ENCODE peak calls at places on chromosomes 11 and 22, in six cellular contexts. F, Q, N, Z, X and A are unnamed samples.

GRCh38 chr22:50326225-50326958 is 420 bp downstream of the DENND6B start:
- DNase-seq in Z (no peak), F (no peak), N (no peak), Q (no peak), X (no peak), A (no peak)

GRCh38 chr11:105960252-105961245 is 61.5 kb downstream of the MSANTD4 start:
- DNase-seq in Q (no peak), X (peak), Z (peak), F (peak), N (no peak), A (no peak)

GRCh38 chr11:45062974-45063635 is 83.3 kb upstream of the PRDM11 start:
- DNase-seq in Z (peak), F (no peak), Q (no peak), N (no peak), X (no peak), A (no peak)

GRCh38 chr22:45978275-45978713 is 1.3 kb upstream of the WNT7B start:
- DNase-seq in F (no peak), Z (no peak), Q (no peak), X (no peak), N (peak), A (no peak)

GRCh38 chr11:116958246-116958645 is 120.8 kb upstream of the APOA1 start:
- DNase-seq in F (no peak), X (no peak), N (no peak), Z (no peak), Q (no peak), A (no peak)

GRCh38 chr11:15878756-15879155 is 477.6 kb downstream of the SOX6 start:
- DNase-seq in X (no peak), N (no peak), F (no peak), Q (no peak), Z (no peak), A (no peak)

GRCh38 chr11:44766112-44766971 is 39.6 kb downstream of the TSPAN18 start:
- DNase-seq in Q (peak), N (no peak), X (peak), F (peak), Z (no peak), A (peak)

GRCh38 chr11:10413268-10413667 is 41.8 kb upstream of the AMPD3 start:
- DNase-seq in Q (peak), F (no peak), N (no peak), Z (no peak), X (no peak), A (peak)

GRCh38 chr22:21069375-21069774 is 23.6 kb downstream of the LRRC74B start:
- DNase-seq in N (no peak), Z (no peak), Q (no peak), F (no peak), X (no peak), A (no peak)

GRCh38 chr11:64794526-64794925 is 8.5 kb downstream of the MAP4K2 start:
- DNase-seq in Q (no peak), Z (no peak), F (no peak), X (no peak), N (no peak), A (no peak)

GRCh38 chr11:70220920-70221319 is 17.8 kb downstream of the FADD start:
- DNase-seq in Z (no peak), X (no peak), F (no peak), N (no peak), Q (peak), A (no peak)

GRCh38 chr22:23531283-23531921 is 48.7 kb downstream of the IGLL1 start:
- DNase-seq in N (no peak), X (no peak), Q (no peak), Z (no peak), F (peak), A (no peak)

GRCh38 chr11:75815345-75815983 is 454 bp downstream of the UVRAG start:
- DNase-seq in N (no peak), F (peak), X (peak), Q (peak), Z (peak), A (peak)

GRCh38 chr22:48371391-48371790 is 1456.3 kb downstream of the BRD1 start:
- DNase-seq in F (no peak), N (no peak), X (peak), Q (no peak), Z (no peak), A (no peak)

GRCh38 chr11:13384837-13385417 is 78.1 kb downstream of the BTBD10 start:
- DNase-seq in F (peak), N (peak), X (peak), Z (peak), Q (peak), A (peak)

GRCh38 chr22:21712751-21713427 is 22.7 kb downstream of the YPEL1 start:
- DNase-seq in Q (peak), Z (peak), F (peak), X (peak), N (no peak), A (peak)

GRCh38 chr11:82523141-82523540 is 210.5 kb downstream of the FAM181B start:
- DNase-seq in X (no peak), Z (no peak), Q (no peak), F (peak), N (peak), A (no peak)

GRCh38 chr22:19292262-19293230 is 1.0 kb upstream of the CLTCL1 start:
- DNase-seq in X (no peak), N (no peak), Q (no peak), F (peak), Z (peak), A (no peak)
- H2AFZ ChIP-seq in X (peak), N (peak), Q (peak), F (peak), Z (peak), A (peak)

GRCh38 chr22:33860386-33860785 is 59.9 kb downstream of the LARGE1 start:
- DNase-seq in F (no peak), X (no peak), N (no peak), Z (no peak), Q (no peak), A (no peak)

GRCh38 chr22:33859311-33859710 is 61.0 kb downstream of the LARGE1 start:
- DNase-seq in Z (no peak), N (no peak), X (no peak), Q (no peak), F (no peak), A (no peak)

GRCh38 chr22:33865248-33865647 is 55.0 kb downstream of the LARGE1 start:
- DNase-seq in F (no peak), X (no peak), N (no peak), Q (no peak), Z (no peak), A (peak)

GRCh38 chr22:33864723-33865130 is 55.5 kb downstream of the LARGE1 start:
- DNase-seq in N (no peak), F (no peak), X (no peak), Z (no peak), Q (peak), A (peak)

DNA sequence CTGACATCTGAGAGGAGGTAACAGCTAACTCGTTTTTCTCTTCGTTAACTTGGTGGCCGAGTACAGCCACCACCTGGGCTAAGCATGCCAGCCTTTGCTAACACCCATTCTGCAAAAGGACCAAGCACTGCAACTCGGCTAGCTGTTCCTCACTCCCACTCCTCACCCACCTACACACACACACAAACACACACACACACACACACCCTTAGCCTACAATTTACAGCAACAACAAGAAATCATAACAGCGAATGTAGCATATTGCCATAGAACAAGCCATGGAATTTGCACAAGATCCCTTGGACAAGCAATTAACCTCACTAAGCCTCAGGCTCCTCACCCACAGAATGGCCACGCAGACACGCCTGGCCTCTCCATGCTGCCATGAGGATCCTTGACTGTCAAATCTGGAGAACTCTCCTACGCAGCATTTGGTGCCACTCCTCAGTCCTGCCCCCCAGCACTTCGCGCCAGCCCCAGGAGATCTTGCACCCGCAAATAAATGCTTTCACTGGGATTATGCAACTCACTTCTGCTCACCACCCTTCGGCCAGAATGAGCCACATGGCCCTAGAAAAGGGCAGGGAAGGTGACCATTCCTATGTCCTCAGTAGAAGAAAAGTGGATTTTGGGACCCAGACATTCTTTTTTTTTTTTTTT is 58.9 kb downstream of the LARGE1 start:
- DNase-seq in Z (no peak), N (no peak), X (no peak), Q (no peak), F (no peak), A (no peak)
- H4K91ac ChIP-seq in Z (no peak), N (peak), X (no peak), Q (no peak), F (no peak), A (no peak)

DNA sequence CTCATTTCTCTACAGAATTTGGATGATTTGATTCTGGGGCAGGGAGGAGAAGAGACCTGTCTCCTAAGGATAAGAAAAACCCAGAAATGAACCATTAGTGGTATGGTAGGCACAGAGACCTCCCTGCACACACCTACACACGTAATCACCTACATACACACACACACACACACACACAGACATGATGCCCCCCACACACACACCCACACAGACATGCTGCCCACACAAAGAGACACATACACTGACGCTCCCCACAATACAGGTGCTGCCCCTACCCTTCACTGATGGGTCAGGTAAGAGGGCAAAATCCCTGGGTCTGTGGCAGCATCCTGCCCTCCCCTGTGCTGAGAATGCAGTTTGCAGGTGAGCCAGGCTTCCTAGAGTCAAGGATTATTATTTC is 1.1 kb upstream of the SYT7 start:
- DNase-seq in Q (no peak), N (no peak), X (no peak), Z (no peak), F (no peak), A (no peak)
- H2AFZ ChIP-seq in Q (no peak), N (no peak), X (no peak), Z (no peak), F (no peak), A (no peak)

GRCh38 chr11:79794057-79794456 is 353.2 kb upstream of the TENM4 start:
- DNase-seq in Z (no peak), X (no peak), F (no peak), N (no peak), Q (no peak), A (no peak)
- H4K91ac ChIP-seq in Z (no peak), X (no peak), F (no peak), N (no peak), Q (no peak), A (no peak)